ENCODE peak calls at places on chromosomes 11 and 22, in four cellular contexts. U, S, K and Y are unnamed samples.

GRCh38 chr22:37234736-37235711 is 9.0 kb downstream of the RAC2 start:
- DNase-seq in U (no peak), K (no peak), S (no peak), Y (no peak)

GRCh38 chr11:61962213-61963015 is 5.0 kb downstream of the FTH1 start:
- DNase-seq in U (no peak), K (no peak), S (no peak), Y (no peak)

GRCh38 chr11:117670924-117671323 is 126.1 kb downstream of the DSCAML1 start:
- DNase-seq in K (no peak), U (no peak), S (peak; percentile 70), Y (no peak)

GRCh38 chr11:93986716-93987115 is 34.4 kb upstream of the HEPHL1 start:
- DNase-seq in S (no peak), K (no peak), U (no peak), Y (no peak)

GRCh38 chr11:9142732-9143131 is 51.3 kb upstream of the SCUBE2 start:
- DNase-seq in K (no peak), S (no peak), U (no peak), Y (no peak)

GRCh38 chr11:110711776-110712642 is at the start of gene ARHGAP20:
- DNase-seq in S (peak; percentile 71), K (peak; percentile 62), U (peak; percentile 6), Y (peak; percentile 85)

GRCh38 chr22:29314537-29315285 is 786 bp downstream of the RASL10A start:
- DNase-seq in S (no peak), U (no peak), K (no peak), Y (no peak)

GRCh38 chr11:115222218-115222862 is 281.9 kb downstream of the CADM1 start:
- DNase-seq in U (peak; percentile 30), K (peak; percentile 3), S (no peak), Y (no peak)

GRCh38 chr11:117286588-117286987 is 4.6 kb upstream of the BACE1-AS start:
- DNase-seq in K (no peak), S (no peak), U (no peak), Y (no peak)

GRCh38 chr11:45148276-45148675 is 1.8 kb downstream of the PRDM11 start:
- DNase-seq in S (no peak), K (no peak), U (no peak), Y (no peak)
- TF ChIP-seq ELF4 in S (no peak), K (no peak), U (no peak), Y (no peak)

GRCh38 chr11:60482361-60482760 is 10.2 kb upstream of the MS4A12 start:
- DNase-seq in K (no peak), S (no peak), U (no peak), Y (no peak)
- TF ChIP-seq ELF4 in K (no peak), S (no peak), U (no peak), Y (no peak)

GRCh38 chr11:113615098-113615497 is 91.0 kb downstream of the TMPRSS5 start:
- DNase-seq in K (peak; percentile 45), S (peak; percentile 26), U (no peak), Y (no peak)
- TF ChIP-seq ELF4 in K (no peak), S (no peak), U (no peak), Y (no peak)

DNA sequence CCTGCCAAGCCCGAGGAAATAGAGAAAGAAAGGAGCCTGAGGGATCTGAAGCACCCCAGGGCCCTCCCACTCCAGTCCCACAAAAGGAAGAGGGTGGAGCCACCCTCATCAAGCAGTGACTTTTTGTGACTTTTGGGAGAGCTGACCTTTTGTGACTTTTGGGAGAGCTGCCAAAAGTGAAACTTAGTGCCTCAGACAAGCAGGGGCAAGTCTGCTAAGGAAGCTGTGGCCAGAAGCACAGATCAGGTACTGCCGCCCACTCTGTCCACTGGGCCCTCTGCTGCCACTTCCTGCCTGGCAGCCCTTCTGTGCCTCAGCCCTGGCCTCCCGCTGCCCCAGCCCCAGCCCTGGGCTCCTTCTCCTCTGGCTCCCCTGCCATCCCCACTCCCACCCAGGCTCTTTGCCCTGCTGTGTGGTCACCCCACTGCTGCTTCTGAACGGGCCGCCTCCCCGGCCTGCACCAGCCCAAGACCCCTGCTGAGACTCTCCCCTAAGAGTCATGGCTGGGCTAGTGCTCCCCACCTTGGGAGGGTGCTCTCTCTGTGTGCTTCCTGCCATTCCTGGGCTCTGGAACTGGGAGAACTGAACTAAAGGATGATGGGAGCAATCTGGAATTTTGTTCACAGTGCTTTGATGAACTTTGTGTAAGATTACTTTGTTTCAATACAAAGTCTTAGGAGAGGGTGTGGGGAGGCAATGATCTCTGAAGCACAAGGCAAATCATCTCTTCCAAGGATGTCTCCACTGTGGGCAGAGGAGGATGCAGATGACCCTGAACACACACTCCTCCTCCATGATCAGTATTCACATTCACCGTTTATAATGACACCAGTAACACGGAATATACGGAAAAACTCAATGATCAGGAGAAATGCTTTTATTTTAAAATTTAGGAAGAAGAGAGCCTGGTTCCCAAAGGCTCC is at the start of gene APOBEC3H:
- DNase-seq in K (peak; percentile 43), S (no peak), U (no peak), Y (no peak)
- TF ChIP-seq ELF4 in K (no peak), S (no peak), U (no peak), Y (no peak)

GRCh38 chr11:77147668-77148321 is 19.7 kb downstream of the MYO7A start:
- DNase-seq in S (peak; percentile 66), K (peak; percentile 69), U (no peak), Y (no peak)
- TF ChIP-seq ELF4 in S (no peak), K (no peak), U (no peak), Y (no peak)

GRCh38 chr22:27885977-27886842 is 32.8 kb downstream of the PITPNB start:
- DNase-seq in S (peak; percentile 46), U (peak; percentile 35), K (peak; percentile 32), Y (peak; percentile 57)
- TF ChIP-seq ELF4 in S (no peak), U (no peak), K (no peak), Y (no peak)

GRCh38 chr11:1472180-1473005 is 14.2 kb downstream of the MOB2 start:
- DNase-seq in S (no peak), U (no peak), K (no peak), Y (no peak)

GRCh38 chr11:1471736-1472135 is 14.8 kb downstream of the MOB2 start:
- DNase-seq in S (no peak), U (no peak), K (no peak), Y (no peak)

GRCh38 chr11:1469287-1469910 is 17.2 kb downstream of the MOB2 start:
- DNase-seq in K (no peak), U (no peak), S (no peak), Y (no peak)

GRCh38 chr11:1469911-1470680 is 16.5 kb downstream of the MOB2 start:
- DNase-seq in S (no peak), U (no peak), K (no peak), Y (no peak)

GRCh38 chr11:1470681-1471611 is 15.6 kb downstream of the MOB2 start:
- DNase-seq in U (no peak), S (no peak), K (no peak), Y (no peak)
- TF ChIP-seq ELF4 in U (no peak), S (no peak), K (no peak), Y (no peak)

DNA sequence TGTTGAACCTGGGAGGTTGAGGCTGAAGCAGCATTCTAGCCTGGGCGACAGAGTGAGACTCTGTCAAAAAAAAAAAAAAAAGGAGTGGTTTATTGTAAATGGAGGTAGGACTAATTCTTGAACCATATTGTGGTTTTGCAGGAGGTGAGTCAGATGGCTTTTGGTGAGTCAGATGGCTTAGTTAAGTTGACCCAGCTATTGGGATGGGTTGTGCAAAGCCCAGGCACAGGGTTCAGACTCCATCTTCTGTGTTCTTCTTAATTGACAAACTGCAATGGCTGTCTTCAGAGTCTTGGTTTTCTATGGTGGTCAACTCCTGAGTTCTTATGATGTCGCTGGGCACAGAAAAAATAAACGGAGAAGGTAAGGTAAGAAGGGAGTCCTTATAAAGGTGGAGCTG is 182.7 kb downstream of the ADAMTS15 start:
- DNase-seq in S (no peak), U (no peak), K (no peak), Y (no peak)
- TF ChIP-seq ELF4 in S (no peak), U (no peak), K (no peak), Y (no peak)

GRCh38 chr22:18121436-18122253 is 11.0 kb downstream of the TUBA8 start:
- DNase-seq in U (peak; percentile 43), K (no peak), S (peak; percentile 26), Y (no peak)

GRCh38 chr22:18118345-18118915 is 7.8 kb downstream of the TUBA8 start:
- DNase-seq in K (no peak), S (no peak), U (no peak), Y (no peak)

GRCh38 chr22:18122254-18122554 is 11.6 kb downstream of the TUBA8 start:
- DNase-seq in U (no peak), K (no peak), S (no peak), Y (no peak)

GRCh38 chr22:18119409-18120110 is 9.0 kb downstream of the TUBA8 start:
- DNase-seq in K (no peak), S (no peak), U (no peak), Y (no peak)

DNA sequence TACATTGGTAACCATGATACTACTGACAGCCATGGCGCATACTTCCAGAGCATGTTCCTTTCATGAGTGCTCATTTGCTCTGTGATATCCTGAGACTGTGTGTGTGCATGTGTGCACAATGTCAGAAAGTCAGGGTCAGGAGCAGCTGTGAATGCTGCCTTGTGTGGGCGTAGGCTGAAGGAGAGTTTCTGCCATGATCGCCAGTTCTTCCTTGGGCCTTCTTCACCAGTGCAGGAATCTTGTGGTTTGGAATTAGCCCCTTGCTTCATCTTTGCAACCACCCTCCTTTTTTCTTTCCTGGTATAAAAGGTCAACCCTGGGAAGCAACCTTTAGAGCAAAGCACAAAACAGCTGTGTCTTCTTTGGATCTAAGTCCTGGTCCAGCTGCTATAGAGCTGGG is 10.3 kb downstream of the TUBA8 start:
- DNase-seq in K (no peak), U (no peak), S (no peak), Y (no peak)
- TF ChIP-seq ELF4 in K (no peak), U (no peak), S (no peak), Y (no peak)